ENCODE peak calls at places on chromosome 12, in six cellular contexts. N is CD8-positive, alpha-beta T cell; Z is globus pallidus; F is HEK293T; Y is NCI-H2081; U is M059J. R is an unnamed sample.

GRCh38 chr12:116539361-116539771 is 19.8 kb upstream of the MAP1LC3B2 start:
- DNase-seq in N (no peak), Z (no peak), F (no peak), Y (no peak), U (peak), R (no peak)

GRCh38 chr12:106445981-106446380 is 88.4 kb downstream of the POLR3B start:
- DNase-seq in N (no peak), Z (peak), F (no peak), Y (peak), U (no peak), R (no peak)

GRCh38 chr12:122928033-122928890 is 32.3 kb upstream of the VPS37B start:
- DNase-seq in N (no peak), Z (no peak), F (no peak), Y (no peak), U (no peak), R (no peak)

GRCh38 chr12:121021754-121022153 is 5.5 kb upstream of the C12orf43 start:
- DNase-seq in N (no peak), Z (no peak), F (no peak), Y (no peak), U (no peak), R (no peak)

GRCh38 chr12:93173178-93173957 is 204.4 kb upstream of the NUDT4 start:
- DNase-seq in N (no peak), Z (no peak), F (no peak), Y (no peak), U (peak), R (peak)

GRCh38 chr12:29153231-29153630 is 4.2 kb downstream of the FAR2 start:
- DNase-seq in N (no peak), Z (no peak), F (no peak), Y (no peak), U (no peak), R (peak)

GRCh38 chr12:86929962-86930361 is 673.8 kb upstream of the MGAT4C start:
- DNase-seq in N (no peak), Z (no peak), F (no peak), Y (no peak), U (no peak), R (no peak)

GRCh38 chr12:24062642-24063245 is 113.3 kb upstream of the SOX5 start:
- DNase-seq in N (no peak), Z (no peak), F (no peak), Y (no peak), U (peak), R (no peak)

GRCh38 chr12:3437986-3438385 is 53.0 kb upstream of the PRMT8 start:
- DNase-seq in N (no peak), Z (no peak), F (no peak), Y (no peak), U (no peak), R (no peak)

GRCh38 chr12:104296718-104297117 is 6.8 kb upstream of the EID3 start:
- DNase-seq in N (no peak), Z (no peak), F (no peak), Y (no peak), U (no peak), R (no peak)

GRCh38 chr12:131088701-131089525 is 135.2 kb downstream of the ADGRD1 start:
- DNase-seq in N (no peak), Z (no peak), F (no peak), Y (no peak), U (no peak), R (no peak)

GRCh38 chr12:48933664-48934311 is 8.5 kb upstream of the FKBP11 start:
- DNase-seq in N (peak), Z (no peak), F (no peak), Y (no peak), U (no peak), R (no peak)

GRCh38 chr12:11023387-11023786 is 967 bp upstream of the TAS2R19 start:
- DNase-seq in N (no peak), Z (no peak), F (no peak), Y (no peak), U (no peak), R (no peak)

GRCh38 chr12:93918900-93919299 is 229.5 kb upstream of the PLXNC1 start:
- DNase-seq in N (no peak), Z (no peak), F (no peak), Y (no peak), U (no peak), R (no peak)

GRCh38 chr12:124289634-124290600 is 5.0 kb upstream of the RFLNA start:
- DNase-seq in N (no peak), Z (no peak), F (no peak), Y (no peak), U (peak), R (no peak)

GRCh38 chr12:113802000-113802749 is 163.9 kb downstream of the RBM19 start:
- DNase-seq in N (no peak), Z (no peak), F (no peak), Y (no peak), U (no peak), R (no peak)

GRCh38 chr12:54432815-54433164 is 13.7 kb upstream of the ITGA5 start:
- DNase-seq in N (no peak), Z (no peak), F (no peak), Y (no peak), U (no peak), R (no peak)

GRCh38 chr12:2082321-2082720 is 29.5 kb downstream of the CACNA1C start:
- DNase-seq in N (no peak), Z (no peak), F (no peak), Y (peak), U (no peak), R (no peak)

GRCh38 chr12:15591811-15592210 is 197.4 kb downstream of the EPS8 start:
- DNase-seq in N (no peak), Z (no peak), F (no peak), Y (no peak), U (no peak), R (no peak)